ENCODE peak calls at places on chromosomes 16 and 17, in six cellular contexts. F is transverse colon, Z is PC-3, T is body of pancreas, H is stomach, S is A549. D is an unnamed sample. For H3K9me3, the result is how much of the 10 kb centered on the place peaks cover.

GRCh38 chr16:89923640-89924297 is 627 bp downstream of the TUBB3 start:
- DNase-seq in F (no peak), Z (no peak), T (no peak), H (no peak), S (no peak), D (no peak)

GRCh38 chr17:31571124-31571892 is 179.8 kb downstream of the RAB11FIP4 start:
- DNase-seq in F (peak), Z (peak), T (peak), H (peak), S (peak), D (no peak)

GRCh38 chr17:79835953-79836951 is 3.0 kb downstream of the CBX4 start:
- DNase-seq in F (peak), Z (peak), T (peak), H (peak), S (peak), D (no peak)

GRCh38 chr16:71817690-71818089 is 9.1 kb upstream of the AP1G1 start:
- DNase-seq in F (no peak), Z (no peak), T (no peak), H (no peak), S (no peak), D (no peak)

GRCh38 chr17:70661342-70662222 is 492.2 kb downstream of the KCNJ2 start:
- DNase-seq in F (peak), Z (peak), T (peak), H (no peak), S (peak), D (no peak)

GRCh38 chr16:88525663-88525990 is 44.6 kb upstream of the ZC3H18 start:
- DNase-seq in F (no peak), Z (no peak), T (no peak), H (no peak), S (no peak), D (no peak)

GRCh38 chr17:74431568-74432483 is at the start of gene GPRC5C:
- DNase-seq in F (peak), Z (peak), T (peak), H (peak), S (peak), D (peak)

GRCh38 chr16:57818377-57819055 is 16.2 kb upstream of the KIFC3 start:
- DNase-seq in F (no peak), Z (peak), T (peak), H (peak), S (no peak), D (no peak)

GRCh38 chr17:78736526-78737079 is 45.5 kb downstream of the CYTH1 start:
- DNase-seq in F (peak), Z (peak), T (peak), H (peak), S (peak), D (peak)

GRCh38 chr16:69029121-69029520 is 76.3 kb upstream of the HAS3 start:
- DNase-seq in F (no peak), Z (no peak), T (no peak), H (no peak), S (no peak), D (no peak)

GRCh38 chr17:75845933-75846700 is 1.9 kb upstream of the UNC13D start:
- DNase-seq in F (peak), Z (peak), T (peak), H (no peak), S (no peak), D (no peak)

GRCh38 chr16:55364811-55365210 is 40.8 kb downstream of the IRX6 start:
- DNase-seq in F (no peak), Z (no peak), T (no peak), H (no peak), S (no peak), D (no peak)

GRCh38 chr17:50934161-50934560 is 68.0 kb upstream of the TOB1 start:
- DNase-seq in F (no peak), Z (no peak), T (peak), H (no peak), S (no peak), D (no peak)

GRCh38 chr16:67675579-67675935 is 8.9 kb downstream of the C16orf86 start:
- DNase-seq in F (no peak), Z (no peak), T (no peak), H (no peak), S (no peak), D (no peak)

GRCh38 chr17:48542956-48543853 is 1.7 kb downstream of the HOXB2 start:
- DNase-seq in F (peak), Z (peak), T (no peak), H (no peak), S (peak), D (peak)

GRCh38 chr16:69089091-69089912 is 16.2 kb upstream of the HAS3 start:
- DNase-seq in F (no peak), Z (no peak), T (peak), H (peak), S (peak), D (no peak)

GRCh38 chr17:35536664-35537160 is 766 bp downstream of the SLFN12L start:
- DNase-seq in F (no peak), Z (no peak), T (no peak), H (no peak), S (no peak), D (no peak)

GRCh38 chr16:11875721-11876120 is 24.4 kb upstream of the RSL1D1 start:
- DNase-seq in F (no peak), Z (no peak), T (no peak), H (no peak), S (no peak), D (no peak)

GRCh38 chr17:34300652-34301390 is 15.3 kb downstream of the CCL11 start:
- DNase-seq in F (no peak), Z (no peak), T (no peak), H (no peak), S (no peak), D (no peak)

GRCh38 chr16:58124601-58124915 is 4.6 kb downstream of the CFAP20 start:
- DNase-seq in F (no peak), Z (peak), T (no peak), H (no peak), S (no peak), D (no peak)

GRCh38 chr16:82801361-82801760 is 174.6 kb downstream of the CDH13 start:
- DNase-seq in F (no peak), Z (no peak), T (no peak), H (no peak), S (no peak), D (no peak)

GRCh38 chr16:79777679-79778078 is 177.1 kb upstream of the MAF start:
- DNase-seq in F (no peak), Z (no peak), T (no peak), H (no peak), S (no peak), D (no peak)

GRCh38 chr17:47708312-47708863 is 14.4 kb downstream of the TBKBP1 start:
- DNase-seq in F (no peak), Z (no peak), T (no peak), H (no peak), S (no peak), D (no peak)

DNA sequence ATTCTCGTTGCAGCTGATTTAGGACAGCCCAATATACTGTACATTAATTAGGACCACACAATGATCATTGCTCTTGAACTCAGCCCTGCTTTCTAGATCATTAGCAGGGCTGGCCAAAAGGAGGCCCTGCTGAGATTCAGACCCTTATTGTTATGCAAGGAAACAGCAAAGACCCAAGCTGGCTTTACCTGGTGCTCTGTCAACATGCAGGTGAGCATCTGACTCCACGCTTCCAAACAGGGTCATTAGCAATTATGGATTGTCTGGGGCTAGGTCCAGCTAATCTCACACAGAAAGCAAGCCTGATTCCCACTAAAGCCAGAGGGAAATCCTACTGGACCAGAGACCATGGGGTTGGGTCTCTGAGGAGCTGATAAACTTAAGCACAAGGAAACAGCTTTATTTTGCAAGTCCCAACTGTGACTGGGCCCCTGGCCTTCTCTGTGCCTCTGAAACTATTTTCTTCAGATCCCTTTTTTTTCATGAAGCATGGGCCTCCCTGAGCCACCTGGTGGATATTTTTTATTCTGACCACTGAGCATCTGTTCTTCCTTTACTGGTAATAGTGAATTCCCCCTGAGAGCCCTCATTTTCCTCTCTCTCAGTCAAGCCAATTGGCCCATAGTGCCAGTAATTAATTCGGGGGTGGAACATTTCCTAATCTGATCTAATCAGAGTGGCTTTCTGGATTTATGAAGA is 236.1 kb downstream of the GRIN2A start:
- DNase-seq in F (no peak), Z (no peak), T (no peak), H (no peak), S (no peak), D (no peak)
- TF ChIP-seq CTCF in F (no peak), Z (no peak), T (peak), H (no peak), S (no peak), D (no peak)

DNA sequence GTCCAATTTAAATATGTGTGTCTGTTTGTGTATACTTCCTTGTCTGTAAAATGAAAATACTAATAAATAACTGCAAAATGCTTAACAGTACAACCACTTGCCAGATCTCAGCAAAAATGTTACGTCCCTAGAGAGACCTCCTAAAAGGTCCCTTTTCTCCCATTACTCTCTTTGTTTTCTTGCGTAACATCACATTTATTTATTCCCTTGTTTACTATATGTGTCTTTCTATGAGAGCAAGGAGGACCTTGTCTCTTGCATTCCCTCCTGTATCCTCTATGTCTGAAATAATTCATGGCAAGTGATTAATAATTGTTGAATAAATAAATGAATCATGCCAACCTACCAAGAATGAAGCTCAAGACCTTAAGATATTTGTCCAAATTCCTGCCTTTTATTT is 1.9 kb downstream of the ACSM3 start:
- DNase-seq in F (no peak), Z (no peak), T (no peak), H (no peak), S (no peak), D (no peak)
- H3K9me3 ChIP-seq in F (under half), Z (under half), T (under half), H (under half), S (under half), D (under half)

DNA sequence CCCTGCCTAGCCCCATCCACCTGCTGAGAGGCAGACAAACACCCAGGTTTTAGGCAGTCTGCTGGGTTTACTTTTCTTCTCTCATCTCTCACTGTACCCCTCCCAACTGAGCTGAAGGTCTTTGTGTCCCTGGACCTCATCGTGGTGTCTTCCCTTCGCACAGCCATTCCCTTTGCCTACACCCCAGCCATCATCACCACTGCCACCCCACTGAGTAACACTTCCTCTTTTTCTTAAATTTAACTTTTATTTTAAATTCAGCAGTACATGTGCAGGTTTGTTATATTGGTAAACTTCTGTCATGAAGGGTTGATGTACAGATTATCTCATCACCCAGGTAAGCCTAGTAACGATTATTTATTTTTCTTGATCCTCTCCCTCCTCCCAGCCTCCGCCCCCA is 188.3 kb upstream of the MON1B start:
- DNase-seq in F (no peak), Z (no peak), T (no peak), H (no peak), S (no peak), D (no peak)
- H3K27ac ChIP-seq in F (no peak), Z (no peak), T (no peak), H (no peak), S (no peak), D (no peak)

GRCh38 chr17:73335591-73336503 is 24.0 kb upstream of the CDC42EP4 start:
- DNase-seq in F (peak), Z (peak), T (no peak), H (peak), S (peak), D (no peak)
- TF ChIP-seq CTCF in F (no peak), Z (no peak), T (no peak), H (no peak), S (no peak), D (no peak)

DNA sequence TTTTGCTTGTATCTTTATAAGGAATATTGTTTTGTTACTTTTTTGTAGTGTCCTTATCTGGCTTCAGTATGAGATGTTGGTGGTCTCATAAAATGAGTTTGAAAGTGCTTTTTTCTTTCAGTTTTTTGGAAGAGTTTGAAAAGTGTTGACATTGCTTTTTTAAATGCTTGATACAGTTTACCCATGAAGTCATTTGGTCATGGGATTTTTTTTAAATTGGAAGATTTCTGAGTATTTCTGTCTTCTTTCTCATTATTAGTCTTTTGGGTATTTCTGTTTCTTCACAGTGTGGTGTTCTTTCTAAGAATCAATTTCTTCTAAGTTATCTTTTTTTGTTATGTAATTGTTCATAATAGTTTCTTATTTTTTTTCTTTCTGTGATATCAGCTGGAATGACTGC is 15.1 kb downstream of the ZNF267 start:
- DNase-seq in F (no peak), Z (no peak), T (no peak), H (no peak), S (no peak), D (no peak)
- H3K9me3 ChIP-seq in F (under half), Z (under half), T (under half), H (under half), S (half or more), D (under half)

DNA sequence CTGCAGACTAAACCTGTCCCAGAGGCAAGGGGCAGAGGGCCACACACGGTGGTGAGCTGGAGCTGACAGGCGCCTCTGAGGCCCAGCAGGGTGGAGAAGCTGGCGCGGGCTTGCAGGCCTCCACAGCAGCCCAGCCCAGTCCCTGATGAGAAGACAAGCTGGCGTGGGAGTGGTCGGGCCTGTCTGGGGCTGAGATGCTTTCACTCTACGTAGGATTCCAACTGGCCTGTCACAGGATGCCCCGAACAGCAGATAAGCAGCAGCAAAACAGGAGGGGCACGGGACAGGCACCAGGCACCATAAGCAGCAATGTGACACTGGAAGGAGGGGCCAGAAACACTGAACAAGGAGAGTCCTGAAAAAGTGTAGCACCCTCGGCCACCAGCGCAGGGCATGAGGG is 40.1 kb downstream of the PEMT start:
- DNase-seq in F (no peak), Z (no peak), T (no peak), H (no peak), S (no peak), D (no peak)
- H3K27ac ChIP-seq in F (no peak), Z (no peak), T (no peak), H (no peak), S (no peak), D (no peak)

GRCh38 chr17:62935481-62935880 is 30.6 kb upstream of the TANC2 start:
- DNase-seq in F (no peak), Z (no peak), T (no peak), H (no peak), S (no peak), D (no peak)

GRCh38 chr17:62937636-62938035 is 28.4 kb upstream of the TANC2 start:
- DNase-seq in F (no peak), Z (no peak), T (no peak), H (no peak), S (no peak), D (no peak)

GRCh38 chr17:62941358-62941991 is 24.6 kb upstream of the TANC2 start:
- DNase-seq in F (no peak), Z (no peak), T (no peak), H (no peak), S (no peak), D (no peak)
- TF ChIP-seq CTCF in F (no peak), Z (no peak), T (no peak), H (no peak), S (no peak), D (no peak)

GRCh38 chr16:3295783-3296182 is 9.4 kb downstream of the TIGD7 start:
- DNase-seq in F (no peak), Z (no peak), T (no peak), H (no peak), S (no peak), D (no peak)
- H3K9me3 ChIP-seq in F (half or more), Z (under half), T (under half), H (half or more), S (half or more), D (half or more)

DNA sequence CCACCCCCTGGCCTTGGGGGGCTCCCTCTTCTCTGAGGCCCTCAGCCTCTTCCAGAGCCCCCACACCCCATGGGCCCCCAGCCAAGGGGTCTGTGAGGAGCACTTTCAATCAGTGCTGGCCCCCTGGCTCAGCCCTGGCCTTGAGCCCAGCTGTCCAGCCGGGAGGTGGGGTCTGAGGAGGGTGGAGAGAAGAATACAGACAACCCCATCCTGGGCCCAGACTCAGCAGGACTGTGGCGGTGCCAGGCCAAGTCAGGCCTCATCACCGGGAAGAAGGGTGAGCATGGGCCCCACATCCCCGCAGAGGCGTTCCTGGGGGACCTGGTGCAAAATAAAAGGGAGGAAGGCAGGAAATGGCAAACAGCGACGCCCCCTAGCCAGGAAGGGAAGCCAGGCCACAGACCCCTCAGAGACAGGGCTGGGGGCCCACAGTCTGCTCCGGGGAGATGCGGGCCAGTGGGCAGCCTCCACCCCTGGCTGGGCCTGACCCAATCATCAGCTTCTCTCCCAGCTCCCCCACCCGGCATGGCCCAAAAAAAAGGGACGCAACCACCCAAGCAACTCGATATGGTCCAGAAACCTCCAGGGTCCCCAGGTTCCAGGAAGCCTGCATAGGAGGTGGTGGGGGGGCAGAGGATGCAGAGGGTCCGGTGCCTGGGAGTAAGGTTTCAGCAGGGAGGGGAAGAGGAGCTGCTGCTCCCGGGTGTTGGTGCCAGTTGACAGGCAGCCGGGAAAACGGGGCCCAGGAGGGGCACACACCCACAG is 20.6 kb downstream of the ZNF423 start:
- DNase-seq in F (no peak), Z (no peak), T (no peak), H (no peak), S (no peak), D (no peak)
- H3K27ac ChIP-seq in F (peak), Z (no peak), T (peak), H (peak), S (no peak), D (no peak)